ENCODE peak calls at places on chromosomes 5 and 9, in ten cellular contexts. A is psoas muscle; Z is astrocyte; H is Panc1; P is CD8-positive, alpha-beta memory T cell; E is small intestine; U is ovary; M is naive thymus-derived CD4-positive, alpha-beta T cell; T is HCT116; C is breast epithelium. N is an unnamed sample. For H3K4me1 and H3K27me3, the result is how much of the 10 kb centered on the place peaks cover.

GRCh38 chr9:72041775-72042194 is 18.6 kb downstream of the C9orf57 start:
- DNase-seq in P (no peak), M (no peak), E (no peak), U (peak), T (no peak), A (no peak), H (no peak), C (no peak), Z (peak), N (no peak)

GRCh38 chr5:41641621-41642020 is 131.2 kb upstream of the PLCXD3 start:
- DNase-seq in Z (no peak), P (no peak), U (no peak), H (no peak), C (no peak), E (no peak), T (no peak), M (no peak), A (no peak), N (no peak)

GRCh38 chr5:132258102-132259060 is 885 bp downstream of the PDLIM4 start:
- DNase-seq in M (peak), A (peak), E (no peak), H (no peak), C (no peak), Z (peak), U (peak), P (no peak), T (no peak), N (no peak)

GRCh38 chr9:108040783-108041182 is 551.2 kb upstream of the KLF4 start:
- DNase-seq in T (no peak), M (no peak), P (no peak), U (no peak), H (no peak), Z (peak), A (no peak), C (peak), E (peak), N (no peak)

GRCh38 chr5:67211926-67212325 is 15.3 kb upstream of the CD180 start:
- DNase-seq in Z (peak), U (no peak), M (no peak), A (no peak), T (no peak), H (no peak), C (no peak), E (no peak), P (no peak), N (no peak)

GRCh38 chr9:109450346-109450745 is 47.8 kb downstream of the PTPN3 start:
- DNase-seq in P (no peak), C (no peak), H (no peak), T (no peak), A (no peak), E (no peak), Z (no peak), U (no peak), M (no peak), N (no peak)

GRCh38 chr9:108156270-108156998 is 666.9 kb upstream of the KLF4 start:
- DNase-seq in T (peak), C (no peak), Z (no peak), A (no peak), U (no peak), P (no peak), H (no peak), E (peak), M (no peak), N (no peak)

GRCh38 chr5:87340716-87341115 is 72.0 kb downstream of the CCNH start:
- DNase-seq in M (no peak), E (peak), H (no peak), P (no peak), C (no peak), U (no peak), Z (no peak), A (no peak), T (no peak), N (no peak)

GRCh38 chr5:153276151-153276550 is 214.3 kb upstream of the GRIA1 start:
- DNase-seq in U (no peak), T (no peak), P (no peak), A (no peak), Z (peak), M (peak), H (no peak), C (no peak), E (no peak), N (peak)

GRCh38 chr5:17001418-17001817 is 65.3 kb upstream of the MYO10 start:
- DNase-seq in U (no peak), P (no peak), C (no peak), M (no peak), E (peak), A (no peak), T (no peak), Z (peak), H (no peak), N (no peak)

GRCh38 chr5:53249529-53249928 is 140.0 kb upstream of the MOCS2 start:
- DNase-seq in E (no peak), U (no peak), C (no peak), A (no peak), P (no peak), M (no peak), T (no peak), H (peak), Z (peak), N (no peak)

GRCh38 chr5:90301248-90301647 is 108.3 kb downstream of the CETN3 start:
- DNase-seq in E (no peak), U (no peak), M (no peak), H (no peak), Z (no peak), A (no peak), C (no peak), P (no peak), T (no peak), N (no peak)

GRCh38 chr5:175707751-175708375 is 50.0 kb downstream of the HRH2 start:
- DNase-seq in M (no peak), P (no peak), H (no peak), E (no peak), Z (no peak), U (no peak), A (peak), T (no peak), C (peak), N (no peak)

GRCh38 chr5:44809215-44809955 is 638 bp downstream of the MRPS30 start:
- DNase-seq in T (peak), U (peak), C (peak), A (peak), Z (peak), M (peak), P (peak), E (peak), H (no peak), N (peak)

GRCh38 chr9:105295151-105295550 is 50.7 kb downstream of the SLC44A1 start:
- DNase-seq in T (no peak), C (no peak), P (no peak), U (no peak), H (no peak), E (no peak), M (no peak), Z (no peak), A (no peak), N (no peak)

GRCh38 chr5:32628049-32628803 is 42.9 kb downstream of the SUB1 start:
- DNase-seq in C (no peak), H (no peak), U (no peak), T (no peak), P (no peak), M (no peak), A (no peak), Z (peak), E (no peak), N (no peak)

GRCh38 chr9:132108728-132109127 is 29.1 kb upstream of the MED27 start:
- DNase-seq in H (no peak), E (no peak), U (no peak), M (no peak), C (no peak), T (no peak), P (no peak), A (no peak), Z (peak), N (no peak)

GRCh38 chr5:149448831-149449714 is 70.0 kb upstream of the IL17B start:
- DNase-seq in T (no peak), Z (no peak), M (no peak), U (no peak), A (no peak), H (no peak), P (no peak), C (no peak), E (peak), N (peak)

GRCh38 chr9:95506438-95506691 is 10.4 kb downstream of the PTCH1 start:
- DNase-seq in A (no peak), M (peak), U (peak), P (peak), E (peak), T (no peak), C (no peak), H (no peak), Z (peak), N (peak)

GRCh38 chr9:87862536-87863268 is 20.0 kb upstream of the SPATA31E1 start:
- DNase-seq in M (no peak), H (no peak), U (no peak), T (peak), A (no peak), Z (peak), C (no peak), P (no peak), E (no peak), N (no peak)

GRCh38 chr9:14313951-14314423 is at the start of gene NFIB:
- DNase-seq in C (no peak), P (no peak), E (peak), T (no peak), U (peak), A (peak), H (no peak), M (no peak), Z (no peak), N (peak)

GRCh38 chr5:16853511-16853910 is 82.6 kb downstream of the MYO10 start:
- DNase-seq in Z (no peak), T (no peak), P (no peak), H (no peak), C (no peak), A (no peak), U (no peak), M (no peak), E (no peak), N (no peak)

GRCh38 chr5:171336486-171337206 is 27.6 kb downstream of the TLX3 start:
- DNase-seq in E (peak), C (no peak), P (no peak), M (no peak), H (peak), T (peak), A (no peak), U (no peak), Z (peak), N (peak)

GRCh38 chr5:179858241-179858585 is 404 bp downstream of the MRNIP start:
- DNase-seq in P (peak), C (no peak), A (peak), E (peak), Z (peak), H (no peak), U (no peak), M (no peak), T (no peak), N (peak)

GRCh38 chr5:39267185-39267584 is 47.8 kb upstream of the FYB1 start:
- DNase-seq in P (no peak), U (no peak), E (no peak), H (no peak), A (no peak), T (no peak), M (no peak), Z (no peak), C (no peak), N (no peak)

GRCh38 chr5:144698454-144698853 is 527.8 kb downstream of the KCTD16 start:
- DNase-seq in Z (peak), T (no peak), U (no peak), H (no peak), M (no peak), C (no peak), A (no peak), E (no peak), P (no peak), N (no peak)

GRCh38 chr5:81232449-81233079 is 558 bp upstream of the CKMT2 start:
- DNase-seq in Z (no peak), E (no peak), A (peak), T (no peak), P (no peak), M (no peak), H (no peak), C (no peak), U (peak), N (peak)

GRCh38 chr5:91848453-91848852 is 465.3 kb upstream of the ARRDC3 start:
- DNase-seq in E (no peak), H (peak), P (no peak), Z (peak), M (no peak), C (no peak), T (peak), U (no peak), A (no peak), N (no peak)

GRCh38 chr5:159240301-159240870 is 22.7 kb upstream of the UBLCP1 start:
- DNase-seq in P (no peak), M (no peak), U (no peak), E (no peak), Z (peak), A (no peak), H (peak), C (no peak), T (no peak), N (no peak)

GRCh38 chr5:135265497-135266300 is 133.3 kb downstream of the MACROH2A1 start:
- DNase-seq in Z (no peak), U (no peak), C (no peak), M (no peak), A (no peak), H (no peak), T (no peak), P (no peak), E (no peak), N (no peak)

GRCh38 chr5:171978519-171978918 is 27.9 kb downstream of the FBXW11 start:
- DNase-seq in C (no peak), E (no peak), A (no peak), P (no peak), T (no peak), M (no peak), Z (no peak), U (no peak), H (no peak), N (no peak)

GRCh38 chr5:138439537-138440225 is 824 bp downstream of the REEP2 start:
- DNase-seq in P (no peak), A (no peak), C (no peak), H (no peak), T (no peak), M (no peak), U (peak), E (no peak), Z (no peak), N (no peak)

GRCh38 chr9:5518061-5518936 is 8.0 kb downstream of the PDCD1LG2 start:
- DNase-seq in E (no peak), U (no peak), T (no peak), Z (no peak), A (peak), H (no peak), C (no peak), M (no peak), P (no peak), N (no peak)

GRCh38 chr5:6602441-6602840 is 30.4 kb downstream of the NSUN2 start:
- DNase-seq in Z (no peak), C (no peak), U (no peak), E (no peak), H (no peak), A (no peak), T (no peak), M (no peak), P (no peak), N (no peak)

GRCh38 chr5:31987985-31988710 is 186.0 kb downstream of the GOLPH3 start:
- DNase-seq in P (no peak), Z (peak), C (no peak), A (no peak), H (no peak), U (no peak), E (no peak), M (no peak), T (peak), N (no peak)

GRCh38 chr9:16514131-16514530 is 356.3 kb downstream of the BNC2 start:
- DNase-seq in H (no peak), E (no peak), C (no peak), P (no peak), U (no peak), M (no peak), A (no peak), T (no peak), Z (no peak), N (no peak)

GRCh38 chr9:127860260-127860659 is 5.8 kb upstream of the ENG start:
- DNase-seq in E (no peak), P (no peak), U (peak), A (no peak), M (no peak), C (no peak), T (no peak), H (no peak), Z (no peak), N (peak)

GRCh38 chr9:121625590-121625989 is 25.8 kb upstream of the DAB2IP start:
- DNase-seq in A (no peak), U (no peak), M (no peak), Z (no peak), H (no peak), C (no peak), E (no peak), T (no peak), P (no peak), N (no peak)

GRCh38 chr9:76373173-76373771 is 21.0 kb downstream of the RFK start:
- DNase-seq in T (no peak), H (no peak), Z (peak), M (no peak), C (no peak), P (no peak), U (peak), E (peak), A (peak), N (peak)

GRCh38 chr9:617441-618085 is 223.9 kb upstream of the DMRT1 start:
- DNase-seq in Z (no peak), H (no peak), M (no peak), P (no peak), C (no peak), E (no peak), U (no peak), A (no peak), T (no peak), N (no peak)
- H3K27ac ChIP-seq in Z (no peak), H (no peak), M (no peak), P (no peak), C (no peak), E (no peak), U (no peak), A (no peak), T (no peak), N (no peak)

DNA sequence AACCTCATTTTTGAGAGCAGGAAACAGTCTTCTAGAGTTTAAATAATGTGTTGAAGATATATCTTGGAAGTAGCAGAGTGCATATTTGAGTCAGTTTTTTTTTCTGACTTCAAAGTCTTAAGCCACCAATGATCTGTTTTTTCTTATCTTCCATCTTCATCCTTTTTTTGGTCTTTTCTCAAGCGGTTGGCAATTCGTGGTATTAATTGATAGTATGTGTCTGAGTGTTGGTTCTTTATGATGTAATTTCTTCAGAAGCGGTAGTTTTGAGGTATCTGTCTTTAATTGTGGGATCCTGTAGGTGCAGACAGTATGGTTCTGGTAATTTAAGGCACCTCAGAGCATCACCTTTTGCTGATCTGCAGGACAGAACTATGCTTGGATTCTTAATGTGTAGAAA is 3.9 kb downstream of the CSNK1G3 start:
- DNase-seq in T (no peak), M (no peak), U (no peak), A (no peak), P (no peak), E (no peak), C (no peak), H (no peak), Z (no peak), N (no peak)
- H3K4me1 ChIP-seq in T (under half), M (under half), U (under half), A (under half), P (under half), E (under half), C (under half), H (under half), Z (under half), N (under half)

DNA sequence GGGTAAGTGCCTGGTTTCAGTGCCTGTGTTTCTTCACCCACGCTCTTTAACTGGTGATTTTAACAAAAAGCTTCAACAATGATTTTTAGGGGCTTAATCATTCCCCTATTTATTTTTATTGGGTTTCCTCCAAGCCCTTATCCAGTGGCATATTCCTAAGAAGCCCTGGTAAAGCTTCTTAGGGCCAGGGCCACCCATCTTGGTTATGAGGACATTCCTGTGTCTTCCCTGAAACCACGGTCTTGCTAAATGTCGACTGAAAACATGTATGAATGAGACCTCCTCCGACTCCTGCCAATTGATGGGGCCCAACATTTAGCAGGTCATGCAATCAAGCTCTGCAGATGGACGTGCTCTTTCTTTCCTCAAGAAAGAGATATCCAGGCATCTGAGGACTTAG is 13.7 kb upstream of the CARTPT start:
- DNase-seq in Z (peak), U (no peak), E (no peak), C (no peak), M (no peak), A (no peak), H (no peak), T (no peak), P (no peak), N (no peak)
- H3K27me3 ChIP-seq in Z (under half), U (under half), E (under half), C (under half), M (under half), A (under half), H (under half), T (under half), P (under half), N (under half)

DNA sequence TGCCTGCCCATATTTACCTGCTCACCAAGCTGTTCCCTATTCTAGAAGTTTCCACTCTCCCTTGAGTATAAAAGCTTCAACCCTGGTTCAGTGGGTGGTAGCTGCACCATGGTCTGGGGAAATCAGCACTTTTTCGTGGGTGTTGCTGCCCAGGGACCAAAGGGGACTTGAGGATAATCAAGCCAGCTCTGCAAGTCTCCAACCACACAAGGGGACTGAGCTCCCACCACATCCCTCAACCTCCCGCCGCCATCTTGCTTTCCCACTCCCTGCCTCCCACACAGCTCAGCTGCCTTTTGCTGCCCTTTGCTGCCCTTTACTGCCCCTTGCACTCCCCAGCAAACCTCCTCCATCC is 210.0 kb downstream of the AUH start:
- DNase-seq in P (no peak), U (no peak), E (no peak), C (no peak), M (peak), H (no peak), A (no peak), T (no peak), Z (no peak), N (no peak)
- H3K27ac ChIP-seq in P (no peak), U (no peak), E (no peak), C (peak), M (no peak), H (no peak), A (no peak), T (no peak), Z (no peak), N (no peak)